ENCODE peak calls at places on chromosomes 3 and 15, in seven cellular contexts. One of them, this sample, is unnamed.

GRCh38 chr3:172815857-172816256 is 65.3 kb downstream of the ECT2 start:
- DNase-seq in GM12878: no peak
- DNase-seq in RWPE1: no peak
- DNase-seq in mesothelial cell of epicardium: no peak
- DNase-seq in tibial nerve: no peak
- DNase-seq in GM10248: no peak
- DNase-seq in GM23338: no peak
- DNase-seq in this sample: no peak

GRCh38 chr3:64398431-64398830 is 173.2 kb upstream of the PRICKLE2 start:
- DNase-seq in GM10248: no peak
- DNase-seq in tibial nerve: no peak
- DNase-seq in GM12878: no peak
- DNase-seq in RWPE1: no peak
- DNase-seq in mesothelial cell of epicardium: no peak
- DNase-seq in GM23338: no peak
- DNase-seq in this sample: no peak

GRCh38 chr3:126782554-126782953 is 78.5 kb downstream of the CHCHD6 start:
- DNase-seq in tibial nerve: no peak
- DNase-seq in GM23338: peak; percentile 19
- DNase-seq in GM10248: no peak
- DNase-seq in GM12878: no peak
- DNase-seq in RWPE1: peak; percentile 95
- DNase-seq in mesothelial cell of epicardium: no peak
- DNase-seq in this sample: no peak

GRCh38 chr3:142224482-142225072 is 808 bp downstream of the GK5 start:
- DNase-seq in GM10248: no peak
- DNase-seq in GM12878: no peak
- DNase-seq in GM23338: no peak
- DNase-seq in RWPE1: no peak
- DNase-seq in mesothelial cell of epicardium: peak; percentile 22
- DNase-seq in tibial nerve: no peak
- DNase-seq in this sample: no peak

GRCh38 chr3:39103791-39104552 is 3.5 kb downstream of the GORASP1 start:
- DNase-seq in mesothelial cell of epicardium: no peak
- DNase-seq in GM12878: no peak
- DNase-seq in GM23338: no peak
- DNase-seq in tibial nerve: no peak
- DNase-seq in RWPE1: no peak
- DNase-seq in GM10248: no peak
- DNase-seq in this sample: no peak

GRCh38 chr3:123431658-123432323 is 17.1 kb downstream of the ADCY5 start:
- DNase-seq in tibial nerve: no peak
- DNase-seq in mesothelial cell of epicardium: no peak
- DNase-seq in GM23338: no peak
- DNase-seq in GM12878: no peak
- DNase-seq in RWPE1: no peak
- DNase-seq in GM10248: no peak
- DNase-seq in this sample: no peak

GRCh38 chr3:48296699-48297098 is 36.8 kb downstream of the SPINK8 start:
- DNase-seq in GM10248: no peak
- DNase-seq in GM12878: no peak
- DNase-seq in mesothelial cell of epicardium: no peak
- DNase-seq in RWPE1: no peak
- DNase-seq in tibial nerve: no peak
- DNase-seq in GM23338: no peak
- DNase-seq in this sample: no peak

GRCh38 chr3:43648957-43649356 is 27.1 kb upstream of the ANO10 start:
- DNase-seq in RWPE1: no peak
- DNase-seq in GM12878: no peak
- DNase-seq in tibial nerve: no peak
- DNase-seq in mesothelial cell of epicardium: no peak
- DNase-seq in GM23338: no peak
- DNase-seq in GM10248: no peak
- DNase-seq in this sample: no peak

GRCh38 chr3:65751123-65751700 is 287.5 kb downstream of the MAGI1 start:
- DNase-seq in mesothelial cell of epicardium: no peak
- DNase-seq in RWPE1: peak; percentile 5
- DNase-seq in GM23338: peak; percentile 92
- DNase-seq in GM10248: peak; percentile 17
- DNase-seq in tibial nerve: peak; percentile 14
- DNase-seq in GM12878: no peak
- DNase-seq in this sample: peak; percentile 13

GRCh38 chr3:134797816-134798451 is 2.9 kb downstream of the EPHB1 start:
- DNase-seq in GM10248: no peak
- DNase-seq in tibial nerve: no peak
- DNase-seq in mesothelial cell of epicardium: no peak
- DNase-seq in GM23338: no peak
- DNase-seq in RWPE1: no peak
- DNase-seq in GM12878: no peak
- DNase-seq in this sample: no peak

GRCh38 chr3:156246939-156247725 is 126.8 kb downstream of the KCNAB1 start:
- DNase-seq in GM10248: no peak
- DNase-seq in tibial nerve: no peak
- DNase-seq in GM12878: no peak
- DNase-seq in GM23338: no peak
- DNase-seq in mesothelial cell of epicardium: no peak
- DNase-seq in RWPE1: no peak
- DNase-seq in this sample: no peak

GRCh38 chr3:60657972-60658371 is 593.3 kb downstream of the FHIT start:
- DNase-seq in GM23338: no peak
- DNase-seq in RWPE1: no peak
- DNase-seq in GM12878: peak; percentile 61
- DNase-seq in tibial nerve: no peak
- DNase-seq in mesothelial cell of epicardium: no peak
- DNase-seq in GM10248: no peak
- DNase-seq in this sample: peak; percentile 13

GRCh38 chr3:130700541-130700940 is 46.1 kb downstream of the PIK3R4 start:
- DNase-seq in GM10248: no peak
- DNase-seq in RWPE1: no peak
- DNase-seq in mesothelial cell of epicardium: no peak
- DNase-seq in tibial nerve: no peak
- DNase-seq in GM23338: no peak
- DNase-seq in GM12878: no peak
- DNase-seq in this sample: no peak

GRCh38 chr3:60202052-60202753 is 1049.0 kb downstream of the FHIT start:
- DNase-seq in GM10248: no peak
- DNase-seq in RWPE1: no peak
- DNase-seq in GM12878: no peak
- DNase-seq in tibial nerve: no peak
- DNase-seq in GM23338: no peak
- DNase-seq in mesothelial cell of epicardium: no peak
- DNase-seq in this sample: no peak

GRCh38 chr15:69346112-69346511 is 47.4 kb downstream of the PAQR5 start:
- DNase-seq in RWPE1: no peak
- DNase-seq in GM12878: no peak
- DNase-seq in mesothelial cell of epicardium: no peak
- DNase-seq in tibial nerve: no peak
- DNase-seq in GM23338: no peak
- DNase-seq in GM10248: no peak
- DNase-seq in this sample: no peak

GRCh38 chr15:70879386-70879785 is 12.8 kb downstream of the THAP10 start:
- DNase-seq in GM23338: no peak
- DNase-seq in GM10248: no peak
- DNase-seq in RWPE1: no peak
- DNase-seq in mesothelial cell of epicardium: no peak
- DNase-seq in tibial nerve: no peak
- DNase-seq in GM12878: no peak
- DNase-seq in this sample: no peak

GRCh38 chr3:23685484-23686258 is 120.1 kb upstream of the UBE2E1 start:
- DNase-seq in tibial nerve: peak; percentile 49
- DNase-seq in GM23338: peak; percentile 17
- DNase-seq in RWPE1: peak; percentile 91
- DNase-seq in mesothelial cell of epicardium: no peak
- DNase-seq in GM10248: no peak
- DNase-seq in GM12878: no peak
- DNase-seq in this sample: no peak

GRCh38 chr15:40893019-40893723 is 1.1 kb upstream of the VPS18 start:
- DNase-seq in GM12878: no peak
- DNase-seq in RWPE1: no peak
- DNase-seq in GM23338: no peak
- DNase-seq in mesothelial cell of epicardium: no peak
- DNase-seq in tibial nerve: no peak
- DNase-seq in GM10248: no peak
- DNase-seq in this sample: no peak

GRCh38 chr3:76940181-76940770 is 99.6 kb upstream of the ROBO2 start:
- DNase-seq in RWPE1: no peak
- DNase-seq in tibial nerve: no peak
- DNase-seq in GM10248: no peak
- DNase-seq in GM12878: no peak
- DNase-seq in mesothelial cell of epicardium: no peak
- DNase-seq in GM23338: no peak
- DNase-seq in this sample: no peak

GRCh38 chr3:160804762-160805161 is 48.7 kb downstream of the PPM1L start:
- DNase-seq in GM10248: no peak
- DNase-seq in tibial nerve: no peak
- DNase-seq in GM23338: peak; percentile 21
- DNase-seq in RWPE1: no peak
- DNase-seq in mesothelial cell of epicardium: no peak
- DNase-seq in GM12878: no peak
- DNase-seq in this sample: no peak

GRCh38 chr3:119559441-119559963 is at the start of gene CD80:
- DNase-seq in RWPE1: peak; percentile 19
- DNase-seq in GM23338: peak; percentile 61
- DNase-seq in mesothelial cell of epicardium: no peak
- DNase-seq in GM10248: peak; percentile 65
- DNase-seq in GM12878: peak; percentile 82
- DNase-seq in tibial nerve: peak; percentile 22
- DNase-seq in this sample: peak; percentile 45

GRCh38 chr3:59443618-59444292 is 393.9 kb upstream of the CFAP20DC start:
- DNase-seq in GM23338: no peak
- DNase-seq in RWPE1: no peak
- DNase-seq in GM10248: no peak
- DNase-seq in mesothelial cell of epicardium: no peak
- DNase-seq in GM12878: no peak
- DNase-seq in tibial nerve: no peak
- DNase-seq in this sample: no peak

GRCh38 chr3:30350901-30351300 is 255.5 kb upstream of the TGFBR2 start:
- DNase-seq in RWPE1: no peak
- DNase-seq in GM10248: no peak
- DNase-seq in GM23338: no peak
- DNase-seq in tibial nerve: no peak
- DNase-seq in mesothelial cell of epicardium: no peak
- DNase-seq in GM12878: no peak
- DNase-seq in this sample: no peak

GRCh38 chr3:851098-851790 is 241.6 kb upstream of the CNTN6 start:
- DNase-seq in GM12878: no peak
- DNase-seq in GM23338: peak; percentile 50
- DNase-seq in mesothelial cell of epicardium: no peak
- DNase-seq in RWPE1: no peak
- DNase-seq in tibial nerve: no peak
- DNase-seq in GM10248: peak; percentile 15
- DNase-seq in this sample: peak; percentile 15

GRCh38 chr3:85603378-85603777 is 644.6 kb downstream of the CADM2 start:
- DNase-seq in RWPE1: no peak
- DNase-seq in mesothelial cell of epicardium: no peak
- DNase-seq in tibial nerve: no peak
- DNase-seq in GM23338: peak; percentile 31
- DNase-seq in GM10248: no peak
- DNase-seq in GM12878: no peak
- DNase-seq in this sample: no peak

GRCh38 chr3:108060331-108060730 is 30.5 kb downstream of the CD47 start:
- DNase-seq in GM12878: no peak
- DNase-seq in RWPE1: no peak
- DNase-seq in mesothelial cell of epicardium: no peak
- DNase-seq in tibial nerve: no peak
- DNase-seq in GM10248: no peak
- DNase-seq in GM23338: no peak
- DNase-seq in this sample: no peak

GRCh38 chr3:73656241-73656890 is 31.6 kb upstream of the PDZRN3 start:
- DNase-seq in GM23338: no peak
- DNase-seq in tibial nerve: no peak
- DNase-seq in RWPE1: no peak
- DNase-seq in mesothelial cell of epicardium: no peak
- DNase-seq in GM12878: no peak
- DNase-seq in GM10248: no peak
- DNase-seq in this sample: no peak

GRCh38 chr15:51286816-51287215 is 51.6 kb downstream of the CYP19A1 start:
- DNase-seq in RWPE1: no peak
- DNase-seq in GM12878: no peak
- DNase-seq in tibial nerve: no peak
- DNase-seq in GM23338: peak; percentile 16
- DNase-seq in GM10248: peak; percentile 37
- DNase-seq in mesothelial cell of epicardium: no peak
- DNase-seq in this sample: no peak
- TF ChIP-seq CTCF in RWPE1: no peak
- TF ChIP-seq CTCF in GM12878: peak; percentile 20
- TF ChIP-seq CTCF in tibial nerve: no peak
- TF ChIP-seq CTCF in GM23338: peak; percentile 43
- TF ChIP-seq CTCF in GM10248: peak; percentile 27
- TF ChIP-seq CTCF in mesothelial cell of epicardium: no peak
- TF ChIP-seq CTCF in this sample: peak; percentile 28

GRCh38 chr3:41574900-41575299 is 375.6 kb downstream of the CTNNB1 start:
- DNase-seq in RWPE1: no peak
- DNase-seq in tibial nerve: no peak
- DNase-seq in mesothelial cell of epicardium: no peak
- DNase-seq in GM10248: no peak
- DNase-seq in GM12878: no peak
- DNase-seq in GM23338: peak; percentile 57
- DNase-seq in this sample: no peak
- TF ChIP-seq CTCF in RWPE1: no peak
- TF ChIP-seq CTCF in tibial nerve: no peak
- TF ChIP-seq CTCF in mesothelial cell of epicardium: no peak
- TF ChIP-seq CTCF in GM10248: peak; percentile 9
- TF ChIP-seq CTCF in GM12878: no peak
- TF ChIP-seq CTCF in GM23338: peak; percentile 56
- TF ChIP-seq CTCF in this sample: no peak

GRCh38 chr3:152235709-152236298 is 32.9 kb upstream of the MBNL1 start:
- DNase-seq in mesothelial cell of epicardium: no peak
- DNase-seq in tibial nerve: no peak
- DNase-seq in GM12878: no peak
- DNase-seq in RWPE1: peak; percentile 57
- DNase-seq in GM10248: no peak
- DNase-seq in GM23338: no peak
- DNase-seq in this sample: no peak
- TF ChIP-seq CTCF in mesothelial cell of epicardium: no peak
- TF ChIP-seq CTCF in tibial nerve: no peak
- TF ChIP-seq CTCF in GM12878: no peak
- TF ChIP-seq CTCF in RWPE1: no peak
- TF ChIP-seq CTCF in GM10248: no peak
- TF ChIP-seq CTCF in GM23338: no peak
- TF ChIP-seq CTCF in this sample: no peak

GRCh38 chr3:157447026-157447694 is 10.5 kb downstream of the PTX3 start:
- DNase-seq in mesothelial cell of epicardium: no peak
- DNase-seq in RWPE1: peak; percentile 16
- DNase-seq in GM10248: no peak
- DNase-seq in GM12878: no peak
- DNase-seq in tibial nerve: no peak
- DNase-seq in GM23338: peak; percentile 16
- DNase-seq in this sample: no peak
- TF ChIP-seq CTCF in mesothelial cell of epicardium: no peak
- TF ChIP-seq CTCF in RWPE1: peak; percentile 74
- TF ChIP-seq CTCF in GM10248: no peak
- TF ChIP-seq CTCF in GM12878: peak; percentile 24
- TF ChIP-seq CTCF in tibial nerve: peak; percentile 37
- TF ChIP-seq CTCF in GM23338: peak; percentile 25
- TF ChIP-seq CTCF in this sample: no peak